ENCODE peak calls at places on chromosome 17, in ten cellular contexts. J, K, S, U, A, W, G, Q, C and L are unnamed samples.

GRCh38 chr17:64938925-64939474 is 19.7 kb upstream of the LRRC37A3 start:
- DNase-seq in J (no peak), K (no peak), S (peak; percentile 19), U (peak; percentile 15), A (peak; percentile 19), W (peak; percentile 46), G (peak; percentile 57), Q (no peak), C (peak; percentile 68), L (peak; percentile 37)

GRCh38 chr17:59838196-59838911 is 54.4 kb downstream of the TUBD1 start:
- DNase-seq in J (no peak), K (no peak), S (no peak), U (no peak), A (no peak), W (no peak), G (no peak), Q (no peak), C (no peak), L (peak; percentile 67)

GRCh38 chr17:9389116-9389515 is 186.5 kb downstream of the STX8 start:
- DNase-seq in J (no peak), K (peak; percentile 98), S (no peak), U (no peak), A (no peak), W (peak; percentile 32), G (no peak), Q (no peak), C (peak; percentile 50), L (peak; percentile 90)

GRCh38 chr17:72430611-72431432 is 310.0 kb downstream of the SOX9 start:
- DNase-seq in J (no peak), K (no peak), S (no peak), U (no peak), A (no peak), W (no peak), G (no peak), Q (no peak), C (peak; percentile 63), L (no peak)

GRCh38 chr17:81306491-81306890 is 11.4 kb upstream of the SLC38A10 start:
- DNase-seq in J (no peak), K (no peak), S (no peak), U (no peak), A (no peak), W (no peak), G (no peak), Q (no peak), C (no peak), L (no peak)

GRCh38 chr17:79986441-79987186 is 49.1 kb downstream of the TBC1D16 start:
- DNase-seq in J (no peak), K (no peak), S (no peak), U (no peak), A (no peak), W (no peak), G (no peak), Q (peak; percentile 11), C (no peak), L (no peak)

GRCh38 chr17:1481736-1482135 is 10.8 kb downstream of the MYO1C start:
- DNase-seq in J (no peak), K (no peak), S (no peak), U (no peak), A (no peak), W (no peak), G (no peak), Q (no peak), C (no peak), L (no peak)

GRCh38 chr17:79749156-79749815 is 18.5 kb downstream of the ENPP7 start:
- DNase-seq in J (no peak), K (peak; percentile 10), S (no peak), U (no peak), A (no peak), W (no peak), G (peak; percentile 53), Q (no peak), C (no peak), L (peak; percentile 89)

GRCh38 chr17:14575349-14575966 is 274.6 kb downstream of the HS3ST3B1 start:
- DNase-seq in J (no peak), K (no peak), S (no peak), U (no peak), A (no peak), W (no peak), G (no peak), Q (no peak), C (no peak), L (no peak)

GRCh38 chr17:77530591-77530990 is 389.8 kb downstream of the SEC14L1 start:
- DNase-seq in J (no peak), K (no peak), S (no peak), U (no peak), A (no peak), W (no peak), G (no peak), Q (no peak), C (no peak), L (no peak)

GRCh38 chr17:27469256-27469655 is 13.0 kb downstream of the KSR1 start:
- DNase-seq in J (no peak), K (no peak), S (no peak), U (no peak), A (no peak), W (no peak), G (no peak), Q (no peak), C (no peak), L (no peak)

GRCh38 chr17:20059728-20060188 is 50.6 kb downstream of the SPECC1 start:
- DNase-seq in J (no peak), K (no peak), S (no peak), U (no peak), A (no peak), W (no peak), G (no peak), Q (no peak), C (no peak), L (no peak)

GRCh38 chr17:68600123-68600880 is 865 bp downstream of the FAM20A start:
- DNase-seq in J (no peak), K (no peak), S (no peak), U (no peak), A (no peak), W (peak; percentile 23), G (peak; percentile 53), Q (no peak), C (peak; percentile 62), L (no peak)